ENCODE peak calls at places on chromosome 2, in four cellular contexts. D, I, R and W are unnamed samples.

GRCh38 chr2:239178484-239178883 is 222.3 kb downstream of the HDAC4 start:
- DNase-seq in I (no peak), R (no peak), D (no peak), W (no peak)

GRCh38 chr2:60339286-60339685 is 214.2 kb downstream of the BCL11A start:
- DNase-seq in I (no peak), D (no peak), R (no peak), W (no peak)

GRCh38 chr2:45637440-45637839 is 14.0 kb upstream of the PRKCE start:
- DNase-seq in I (no peak), R (no peak), D (peak), W (peak)

GRCh38 chr2:164692114-164692513 is 70.8 kb upstream of the GRB14 start:
- DNase-seq in D (no peak), R (no peak), I (no peak), W (no peak)

GRCh38 chr2:237712477-237713377 is 85.3 kb downstream of the LRRFIP1 start:
- DNase-seq in I (no peak), D (no peak), R (no peak), W (no peak)

GRCh38 chr2:36834721-36835120 is 131.6 kb downstream of the STRN start:
- DNase-seq in D (no peak), R (no peak), I (no peak), W (no peak)

GRCh38 chr2:23719721-23720120 is 207.2 kb downstream of the ATAD2B start:
- DNase-seq in I (no peak), D (no peak), R (no peak), W (no peak)

GRCh38 chr2:233871432-233871831 is 3.2 kb upstream of the MSL3B start:
- DNase-seq in R (no peak), I (no peak), D (no peak), W (no peak)

GRCh38 chr2:47046271-47046670 is 108.8 kb downstream of the STPG4 start:
- DNase-seq in D (no peak), R (no peak), I (no peak), W (no peak)

GRCh38 chr2:120579916-120580685 is 155.6 kb upstream of the GLI2 start:
- DNase-seq in D (no peak), I (no peak), R (no peak), W (no peak)

GRCh38 chr2:190678444-190679162 is 29.7 kb downstream of the NAB1 start:
- DNase-seq in R (no peak), D (peak), I (no peak), W (no peak)

GRCh38 chr2:191436368-191437055 is 191.3 kb downstream of the MYO1B start:
- DNase-seq in I (peak), R (no peak), D (no peak), W (peak)

GRCh38 chr2:79114797-79115494 is 5.3 kb upstream of the REG1A start:
- DNase-seq in I (no peak), D (no peak), R (no peak), W (no peak)

GRCh38 chr2:1862881-1863280 is 118.6 kb upstream of the PXDN start:
- DNase-seq in R (no peak), D (no peak), I (no peak), W (no peak)

GRCh38 chr2:178059656-178060055 is 12.9 kb downstream of the PDE11A start:
- DNase-seq in D (no peak), I (no peak), R (no peak), W (no peak)

GRCh38 chr2:231920795-231921194 is 5.4 kb downstream of the NPPC start:
- DNase-seq in D (no peak), R (no peak), I (no peak), W (no peak)

GRCh38 chr2:234444242-234444641 is 52.6 kb downstream of the ARL4C start:
- DNase-seq in D (no peak), I (no peak), R (no peak), W (no peak)

GRCh38 chr2:138356178-138356577 is 145.4 kb upstream of the SPOPL start:
- DNase-seq in I (no peak), R (no peak), D (no peak), W (no peak)

GRCh38 chr2:235721586-235721985 is 227.7 kb downstream of the AGAP1 start:
- DNase-seq in R (no peak), D (no peak), I (peak), W (no peak)

GRCh38 chr2:221529943-221530652 is 42.0 kb downstream of the EPHA4 start:
- DNase-seq in I (no peak), D (no peak), R (no peak), W (no peak)

GRCh38 chr2:46073540-46074018 is 223.6 kb upstream of the EPAS1 start:
- DNase-seq in R (no peak), D (no peak), I (peak), W (no peak)

GRCh38 chr2:7427293-7428060 is 510.3 kb downstream of the RNF144A start:
- DNase-seq in I (peak), D (peak), R (peak), W (peak)

GRCh38 chr2:156156580-156156979 is 175.9 kb downstream of the NR4A2 start:
- DNase-seq in D (no peak), R (no peak), I (no peak), W (no peak)

GRCh38 chr2:73067043-73067442 is 4.5 kb downstream of the SFXN5 start:
- DNase-seq in R (no peak), I (no peak), D (no peak), W (no peak)

GRCh38 chr2:149559341-149560068 is 28.1 kb downstream of the MMADHC start:
- DNase-seq in R (no peak), D (no peak), I (no peak), W (no peak)

GRCh38 chr2:96687711-96688640 is 45.4 kb downstream of the FER1L5 start:
- DNase-seq in D (no peak), R (no peak), I (no peak), W (no peak)

GRCh38 chr2:120684691-120685402 is 50.8 kb upstream of the GLI2 start:
- DNase-seq in D (no peak), R (no peak), I (no peak), W (no peak)

GRCh38 chr2:33336036-33336625 is 140.3 kb upstream of the RASGRP3 start:
- DNase-seq in R (no peak), I (no peak), D (no peak), W (no peak)

DNA sequence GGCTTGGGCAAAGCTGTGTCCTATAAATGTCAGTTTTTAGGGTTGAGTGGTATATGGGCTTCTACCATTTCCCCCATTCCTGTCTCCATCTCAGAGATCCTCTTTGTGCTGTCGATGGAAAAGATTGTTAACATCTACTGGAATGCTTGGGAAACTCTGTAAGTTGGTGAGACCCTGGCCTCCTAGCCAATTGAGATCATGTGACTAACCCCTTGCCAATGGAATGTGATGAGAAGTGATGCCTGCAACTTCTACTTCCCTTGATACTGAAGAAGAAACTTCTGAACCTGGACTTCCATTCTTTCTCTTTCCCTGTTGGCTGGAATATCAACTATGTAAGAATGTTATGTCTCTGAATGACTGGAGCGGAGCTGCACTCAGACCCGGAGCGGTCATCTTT is 14.5 kb downstream of the SLC39A10 start:
- DNase-seq in D (no peak), R (no peak), I (no peak), W (no peak)
- TF ChIP-seq GABPA in D (no peak), R (no peak), I (no peak), W (no peak)

GRCh38 chr2:85769236-85769986 is 15.6 kb downstream of the ATOH8 start:
- DNase-seq in I (peak), D (no peak), R (peak), W (no peak)
- TF ChIP-seq CTCF in I (peak), D (peak), R (peak), W (peak)

GRCh38 chr2:226478121-226478809 is 321.4 kb downstream of the IRS1 start:
- DNase-seq in R (no peak), D (no peak), I (no peak), W (no peak)

GRCh38 chr2:226483143-226483542 is 316.5 kb downstream of the IRS1 start:
- DNase-seq in I (no peak), D (no peak), R (no peak), W (no peak)

GRCh38 chr2:226487573-226487972 is 312.0 kb downstream of the IRS1 start:
- DNase-seq in I (no peak), R (no peak), D (no peak), W (no peak)

GRCh38 chr2:226488034-226488433 is 311.6 kb downstream of the IRS1 start:
- DNase-seq in D (no peak), R (no peak), I (no peak), W (no peak)

DNA sequence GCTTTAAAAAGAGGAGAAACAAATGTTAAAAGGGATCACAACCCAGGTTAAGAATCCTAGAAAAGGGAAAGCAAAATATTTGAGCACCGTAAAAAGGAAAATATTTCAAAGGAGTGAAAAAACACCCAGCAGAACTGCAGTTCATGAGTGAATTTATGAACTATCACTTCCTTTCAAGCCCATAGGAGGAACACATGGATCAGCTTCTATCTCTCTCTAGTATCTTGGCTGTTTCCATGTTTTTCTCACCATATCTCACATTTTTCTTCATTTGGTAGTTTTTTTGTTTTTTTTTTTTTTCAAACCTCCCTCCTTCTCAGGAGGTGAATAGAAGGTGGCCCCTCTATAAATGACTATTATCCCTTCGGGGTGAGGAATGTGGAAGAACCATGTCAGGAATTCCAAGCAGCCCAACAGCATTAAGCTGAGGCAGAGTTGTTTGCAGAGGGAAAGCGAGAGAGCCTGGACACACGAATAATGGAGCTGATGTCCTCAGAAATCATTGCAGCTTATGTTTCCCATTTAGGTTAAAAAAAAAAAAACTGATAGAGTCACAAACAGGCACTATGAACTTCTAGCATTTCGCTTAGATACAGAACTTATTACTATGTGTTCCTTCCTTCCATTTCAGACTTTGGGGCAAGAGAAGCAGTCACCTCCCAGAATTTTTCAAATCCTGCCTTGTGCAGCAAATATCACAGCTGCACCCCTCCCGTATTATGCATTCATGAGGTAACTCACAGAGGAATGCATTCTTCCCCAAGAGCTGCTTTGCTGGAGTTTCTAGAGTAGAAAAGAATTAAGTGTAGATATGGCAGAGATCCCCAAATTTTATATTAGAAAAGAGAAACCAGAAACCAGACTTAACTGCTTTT is 315.6 kb downstream of the IRS1 start:
- DNase-seq in D (no peak), I (no peak), R (no peak), W (no peak)
- TF ChIP-seq GABPA in D (no peak), I (no peak), R (no peak), W (no peak)

GRCh38 chr2:99666256-99666655 is 176.4 kb upstream of the REV1 start:
- DNase-seq in R (no peak), D (no peak), I (no peak), W (no peak)
- TF ChIP-seq CTCF in R (no peak), D (no peak), I (peak), W (no peak)

DNA sequence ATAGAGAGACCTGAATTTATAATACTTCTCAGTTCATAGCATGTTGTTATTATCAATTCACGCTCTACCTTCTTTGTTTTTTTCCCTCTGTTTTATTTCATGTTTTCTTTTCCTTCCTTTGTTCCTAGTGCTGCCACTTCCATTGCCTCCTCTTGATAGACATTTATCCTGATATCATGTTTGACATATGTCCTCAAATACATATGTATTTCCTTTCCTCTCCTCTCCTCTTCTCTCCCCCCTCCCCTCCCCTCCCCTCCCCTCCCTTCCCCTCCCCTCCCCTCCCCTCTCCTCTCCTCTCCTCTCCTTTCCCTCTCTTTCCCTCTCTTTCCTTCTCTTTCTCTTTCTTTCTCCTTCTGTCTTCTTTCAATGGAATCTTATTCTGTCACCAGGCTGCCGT is 67.8 kb downstream of the TDRD15 start:
- DNase-seq in I (no peak), D (no peak), R (no peak), W (no peak)
- TF ChIP-seq GABPA in I (no peak), D (no peak), R (no peak), W (no peak)

DNA sequence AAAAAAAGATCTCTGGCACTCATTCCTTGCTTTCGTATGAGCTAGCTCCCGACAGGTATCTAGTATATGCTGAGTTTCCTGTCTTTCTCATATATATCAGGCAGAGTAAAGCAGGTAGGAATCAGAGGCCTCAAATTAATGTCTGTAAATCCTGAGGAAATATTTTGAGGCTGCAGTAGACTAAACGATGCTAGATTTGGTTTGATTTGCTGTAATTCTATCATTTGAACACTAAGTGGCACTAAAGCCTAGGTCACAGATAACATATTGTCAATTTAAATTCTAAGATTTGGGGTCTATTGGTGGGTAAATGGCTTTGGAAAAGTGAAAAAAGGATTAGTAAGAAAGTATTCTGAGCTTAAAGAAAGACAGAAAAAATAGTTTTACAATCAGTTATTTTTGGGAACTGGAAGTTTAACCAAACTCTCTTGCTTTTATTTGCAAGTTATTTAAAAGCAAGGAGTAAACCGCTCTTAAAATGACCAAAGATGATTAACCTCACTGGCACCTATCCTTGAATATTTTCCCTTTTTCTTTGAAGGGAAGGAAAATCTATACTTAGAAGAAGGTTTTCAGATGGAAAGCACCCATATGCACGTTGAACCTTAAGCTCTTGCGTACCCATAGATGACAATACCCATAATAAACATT is 37.6 kb upstream of the SLC4A10 start:
- DNase-seq in R (peak), I (peak), D (no peak), W (no peak)
- TF ChIP-seq CTCF in R (peak), I (peak), D (peak), W (peak)

GRCh38 chr2:43178602-43179542 is 47.5 kb downstream of the ZFP36L2 start:
- DNase-seq in D (no peak), I (peak), R (peak), W (peak)
- TF ChIP-seq GABPA in D (no peak), I (no peak), R (no peak), W (no peak)

GRCh38 chr2:109321570-109321969 is 192.6 kb downstream of the SH3RF3 start:
- DNase-seq in D (no peak), R (no peak), I (no peak), W (no peak)
- TF ChIP-seq CTCF in D (no peak), R (peak), I (no peak), W (no peak)

GRCh38 chr2:106138904-106139574 is 55.1 kb downstream of the UXS1 start:
- DNase-seq in I (no peak), D (no peak), R (no peak), W (no peak)

GRCh38 chr2:106139575-106139935 is 54.5 kb downstream of the UXS1 start:
- DNase-seq in R (no peak), I (no peak), D (no peak), W (no peak)

GRCh38 chr2:106140091-106140490 is 54.0 kb downstream of the UXS1 start:
- DNase-seq in I (no peak), D (no peak), R (no peak), W (no peak)

GRCh38 chr2:106142683-106143082 is 51.4 kb downstream of the UXS1 start:
- DNase-seq in D (no peak), I (no peak), R (no peak), W (no peak)

DNA sequence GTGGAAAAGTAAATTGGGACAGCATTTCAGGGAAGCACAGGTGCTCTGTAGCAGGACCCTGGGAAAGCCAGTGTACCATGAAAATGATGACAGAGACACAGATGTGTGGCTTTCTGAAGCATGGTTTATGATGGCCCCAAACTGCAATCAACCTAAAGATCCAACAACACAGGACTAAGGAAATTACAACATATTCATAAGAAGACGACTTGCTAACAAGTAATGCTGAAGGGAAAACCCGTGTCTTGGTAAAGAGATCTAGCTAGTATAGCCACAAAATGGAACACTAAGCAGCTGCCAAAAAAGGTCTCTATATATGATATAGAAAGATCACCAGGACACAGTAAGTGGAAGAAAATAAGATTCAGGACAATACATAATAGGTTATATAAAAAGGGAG is 53.2 kb downstream of the UXS1 start:
- DNase-seq in R (no peak), I (no peak), D (no peak), W (no peak)
- TF ChIP-seq GABPA in R (no peak), I (no peak), D (no peak), W (no peak)